ENCODE peak calls at places on chromosomes 3 and 15, in five cellular contexts. Q, Y, L, E and G are unnamed samples.
A peak's percentile ranks its signal among the peaks of the same experiment; 100 is the strongest.

GRCh38 chr3:30538787-30539186 is 67.6 kb upstream of the TGFBR2 start:
- DNase-seq in Q (no peak), Y (peak; percentile 35), L (no peak), E (no peak), G (no peak)

GRCh38 chr3:194573680-194574437 is 59.4 kb downstream of the TMEM44 start:
- DNase-seq in Q (no peak), Y (no peak), L (no peak), E (peak; percentile 5), G (no peak)

GRCh38 chr3:159829056-159829995 is 159.3 kb upstream of the IL12A start:
- DNase-seq in Q (peak; percentile 69), Y (peak; percentile 74), L (no peak), E (no peak), G (no peak)

GRCh38 chr15:43105077-43105769 is 615 bp downstream of the UBR1 start:
- DNase-seq in Q (no peak), Y (no peak), L (no peak), E (no peak), G (no peak)

GRCh38 chr15:49255966-49256759 is 86.1 kb downstream of the GALK2 start:
- DNase-seq in Q (no peak), Y (no peak), L (no peak), E (no peak), G (no peak)

GRCh38 chr3:27720899-27721716 is 1.0 kb downstream of the EOMES start:
- DNase-seq in Q (no peak), Y (no peak), L (no peak), E (no peak), G (no peak)

GRCh38 chr3:160100610-160101009 is 112.0 kb downstream of the IL12A start:
- DNase-seq in Q (no peak), Y (no peak), L (no peak), E (no peak), G (no peak)

GRCh38 chr15:74497584-74497983 is 36.6 kb upstream of the UBL7 start:
- DNase-seq in Q (no peak), Y (no peak), L (no peak), E (no peak), G (no peak)

GRCh38 chr3:52144034-52144795 is 10.0 kb downstream of the POC1A start:
- DNase-seq in Q (peak; percentile 86), Y (peak; percentile 40), L (peak; percentile 74), E (peak; percentile 77), G (peak; percentile 89)

GRCh38 chr3:32593903-32594525 is 23.4 kb upstream of the DYNC1LI1 start:
- DNase-seq in Q (no peak), Y (no peak), L (no peak), E (no peak), G (no peak)

GRCh38 chr3:20668411-20668810 is 482.4 kb upstream of the SGO1 start:
- DNase-seq in Q (no peak), Y (no peak), L (no peak), E (no peak), G (no peak)

GRCh38 chr15:69141833-69142232 is 18.6 kb upstream of the GLCE start:
- DNase-seq in Q (no peak), Y (no peak), L (no peak), E (no peak), G (no peak)

GRCh38 chr15:97968380-97968779 is 7.9 kb downstream of the ARRDC4 start:
- DNase-seq in Q (no peak), Y (peak; percentile 85), L (no peak), E (no peak), G (no peak)

GRCh38 chr3:155712008-155712407 is 32.9 kb downstream of the PLCH1 start:
- DNase-seq in Q (no peak), Y (no peak), L (no peak), E (no peak), G (no peak)

GRCh38 chr15:61064653-61065052 is 164.4 kb downstream of the RORA start:
- DNase-seq in Q (no peak), Y (no peak), L (no peak), E (no peak), G (no peak)

GRCh38 chr3:37910666-37911400 is 49.2 kb downstream of the CTDSPL start:
- DNase-seq in Q (no peak), Y (no peak), L (no peak), E (no peak), G (no peak)

GRCh38 chr3:37321260-37321852 is 147.0 kb upstream of the LRRFIP2 start:
- DNase-seq in Q (no peak), Y (no peak), L (no peak), E (no peak), G (no peak)

GRCh38 chr3:160685144-160685766 is 8.3 kb downstream of the ARL14 start:
- DNase-seq in Q (no peak), Y (no peak), L (no peak), E (no peak), G (no peak)

GRCh38 chr3:186413615-186414415 is 51.8 kb upstream of the DGKG start:
- DNase-seq in Q (peak; percentile 31), Y (no peak), L (no peak), E (no peak), G (no peak)

GRCh38 chr15:59841036-59841435 is 151.9 kb upstream of the BNIP2 start:
- DNase-seq in Q (no peak), Y (no peak), L (no peak), E (no peak), G (no peak)